ENCODE peak calls at places on chromosome 18, in six cellular contexts. Q is mucosa of gallbladder, P is adipocyte, B is heart right ventricle, Z is progenitor cell of endocrine pancreas, G is Right ventricle myocardium inferior. X is an unnamed sample.

GRCh38 chr18:44678725-44679055 is 2.0 kb upstream of the SETBP1 start:
- DNase-seq in Q (no peak), P (no peak), B (no peak), Z (no peak), G (no peak), X (no peak)

GRCh38 chr18:50791599-50792438 is 28.0 kb downstream of the MRO start:
- DNase-seq in Q (no peak), P (no peak), B (no peak), Z (no peak), G (no peak), X (no peak)

GRCh38 chr18:55007582-55007981 is 48.3 kb upstream of the CCDC68 start:
- DNase-seq in Q (no peak), P (peak; percentile 28), B (no peak), Z (no peak), G (no peak), X (no peak)

GRCh38 chr18:29157905-29158304 is 981.0 kb upstream of the CDH2 start:
- DNase-seq in Q (no peak), P (no peak), B (no peak), Z (no peak), G (no peak), X (no peak)

GRCh38 chr18:7059276-7059675 is 58.3 kb downstream of the LAMA1 start:
- DNase-seq in Q (no peak), P (no peak), B (no peak), Z (no peak), G (no peak), X (no peak)

GRCh38 chr18:55322176-55322735 is 265.7 kb downstream of the TCF4 start:
- DNase-seq in Q (peak; percentile 69), P (peak; percentile 95), B (peak; percentile 84), Z (peak; percentile 27), G (peak; percentile 88), X (peak; percentile 61)

GRCh38 chr18:13877133-13877532 is 38.2 kb downstream of the MC2R start:
- DNase-seq in Q (no peak), P (no peak), B (no peak), Z (no peak), G (no peak), X (no peak)

GRCh38 chr18:564708-565561 is 15.2 kb upstream of the CETN1 start:
- DNase-seq in Q (no peak), P (no peak), B (peak; percentile 11), Z (no peak), G (no peak), X (no peak)

GRCh38 chr18:46676162-46676830 is 19.3 kb upstream of the LOXHD1 start:
- DNase-seq in Q (no peak), P (peak; percentile 13), B (no peak), Z (no peak), G (peak; percentile 25), X (no peak)

X was measured in colonic mucosa.